ENCODE peak calls at places on chromosomes 7 and 10, in six cellular contexts. O, S, B, C, J and K are unnamed samples.

GRCh38 chr10:132867801-132868644 is 74.3 kb downstream of the CFAP46 start:
- DNase-seq in O (peak; percentile 14), S (peak; percentile 46), B (peak; percentile 42), C (no peak), J (no peak), K (no peak)

GRCh38 chr7:81244213-81244612 is 325.4 kb upstream of the SEMA3C start:
- DNase-seq in O (no peak), S (no peak), B (no peak), C (peak; percentile 68), J (no peak), K (no peak)

GRCh38 chr10:59894114-59894513 is 12.2 kb downstream of the CCDC6 start:
- DNase-seq in O (peak; percentile 86), S (peak; percentile 61), B (peak; percentile 53), C (peak; percentile 22), J (peak; percentile 78), K (peak; percentile 43)

GRCh38 chr7:87413029-87413428 is 62.5 kb downstream of the ABCB4 start:
- DNase-seq in O (no peak), S (no peak), B (no peak), C (no peak), J (peak; percentile 11), K (no peak)

GRCh38 chr10:126502481-126502880 is 114.2 kb upstream of the ADAM12 start:
- DNase-seq in O (no peak), S (no peak), B (no peak), C (no peak), J (no peak), K (no peak)

GRCh38 chr10:24642921-24643678 is 80.6 kb downstream of the ARHGAP21 start:
- DNase-seq in O (no peak), S (no peak), B (no peak), C (peak; percentile 80), J (peak; percentile 61), K (no peak)

GRCh38 chr7:5424689-5425506 is 1.3 kb upstream of the TNRC18 start:
- DNase-seq in O (peak; percentile 41), S (peak; percentile 70), B (peak; percentile 79), C (peak; percentile 82), J (no peak), K (no peak)

GRCh38 chr7:107044347-107045194 is at the start of gene PRKAR2B:
- DNase-seq in O (peak; percentile 55), S (peak; percentile 86), B (peak; percentile 80), C (peak; percentile 88), J (peak; percentile 27), K (no peak)

GRCh38 chr7:2572101-2572842 is 13.5 kb downstream of the IQCE start:
- DNase-seq in O (no peak), S (peak; percentile 71), B (peak; percentile 35), C (no peak), J (no peak), K (no peak)

GRCh38 chr10:84340632-84341537 is 12.5 kb downstream of the CCSER2 start:
- DNase-seq in O (no peak), S (no peak), B (no peak), C (no peak), J (no peak), K (no peak)

GRCh38 chr10:86366033-86366901 is at the start of gene GRID1:
- DNase-seq in O (peak; percentile 22), S (peak; percentile 80), B (peak; percentile 55), C (peak; percentile 37), J (no peak), K (no peak)

GRCh38 chr7:157270060-157270444 is 66.8 kb upstream of the DNAJB6 start:
- DNase-seq in O (no peak), S (peak; percentile 23), B (no peak), C (no peak), J (no peak), K (no peak)

GRCh38 chr7:157273208-157274202 is 63.3 kb upstream of the DNAJB6 start:
- DNase-seq in O (peak; percentile 80), S (peak; percentile 87), B (peak; percentile 84), C (peak; percentile 62), J (peak; percentile 62), K (peak; percentile 37)

GRCh38 chr7:157272351-157273207 is 64.2 kb upstream of the DNAJB6 start:
- DNase-seq in O (no peak), S (peak; percentile 55), B (no peak), C (no peak), J (no peak), K (no peak)

GRCh38 chr7:157271315-157271990 is 65.4 kb upstream of the DNAJB6 start:
- DNase-seq in O (no peak), S (peak; percentile 35), B (no peak), C (no peak), J (no peak), K (no peak)

DNA sequence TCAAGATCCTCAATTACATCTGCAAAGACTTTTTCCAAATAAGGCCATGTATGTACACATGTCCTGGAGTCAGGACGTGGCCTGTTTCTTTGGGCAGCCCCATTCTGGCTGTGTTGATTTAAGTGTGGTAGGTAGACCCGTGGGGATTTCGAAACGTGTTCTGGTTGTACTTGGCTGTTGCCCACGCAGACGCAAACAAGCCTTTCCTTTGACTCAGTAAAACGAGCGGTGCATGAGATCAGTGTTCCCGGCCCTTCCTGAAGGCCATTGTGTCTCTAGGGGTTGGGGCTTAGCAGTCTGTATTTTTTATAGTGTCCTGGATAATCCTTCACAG is 64.8 kb upstream of the DNAJB6 start:
- DNase-seq in O (peak; percentile 86), S (peak; percentile 65), B (peak; percentile 88), C (no peak), J (peak; percentile 98), K (peak; percentile 80)
- H3K27ac ChIP-seq in O (peak overlapping the region; percentile 7), S (peak overlapping the region; percentile 79), B (peak overlapping the region; percentile 54), C (no peak overlapping the region), J (peak overlapping the region; percentile 98), K (peak overlapping the region; percentile 97)

GRCh38 chr10:106971411-106971831 is 193.1 kb downstream of the SORCS1 start:
- DNase-seq in O (no peak), S (no peak), B (no peak), C (peak; percentile 71), J (no peak), K (no peak)

GRCh38 chr10:106973301-106973700 is 191.2 kb downstream of the SORCS1 start:
- DNase-seq in O (no peak), S (no peak), B (no peak), C (peak; percentile 65), J (no peak), K (no peak)

GRCh38 chr10:106978746-106979145 is 185.8 kb downstream of the SORCS1 start:
- DNase-seq in O (no peak), S (no peak), B (no peak), C (peak; percentile 32), J (no peak), K (no peak)

GRCh38 chr10:106972381-106972780 is 192.1 kb downstream of the SORCS1 start:
- DNase-seq in O (no peak), S (no peak), B (no peak), C (no peak), J (no peak), K (no peak)

GRCh38 chr10:106973716-106974115 is 190.8 kb downstream of the SORCS1 start:
- DNase-seq in O (no peak), S (no peak), B (no peak), C (no peak), J (no peak), K (no peak)
- TF ChIP-seq CTCF in O (no peak), S (no peak), B (no peak), C (no peak), J (no peak), K (no peak)

GRCh38 chr10:110207805-110208613 is 604 bp downstream of the MXI1 start:
- DNase-seq in O (peak; percentile 46), S (peak; percentile 68), B (peak; percentile 62), C (peak; percentile 68), J (no peak), K (no peak)
- H3K4me3 ChIP-seq in O (peak overlapping the region; percentile 70), S (peak overlapping the region; percentile 38), B (peak overlapping the region; percentile 94), C (peak overlapping the region; percentile 92), J (peak overlapping the region; percentile 78), K (peak overlapping the region; percentile 93)

DNA sequence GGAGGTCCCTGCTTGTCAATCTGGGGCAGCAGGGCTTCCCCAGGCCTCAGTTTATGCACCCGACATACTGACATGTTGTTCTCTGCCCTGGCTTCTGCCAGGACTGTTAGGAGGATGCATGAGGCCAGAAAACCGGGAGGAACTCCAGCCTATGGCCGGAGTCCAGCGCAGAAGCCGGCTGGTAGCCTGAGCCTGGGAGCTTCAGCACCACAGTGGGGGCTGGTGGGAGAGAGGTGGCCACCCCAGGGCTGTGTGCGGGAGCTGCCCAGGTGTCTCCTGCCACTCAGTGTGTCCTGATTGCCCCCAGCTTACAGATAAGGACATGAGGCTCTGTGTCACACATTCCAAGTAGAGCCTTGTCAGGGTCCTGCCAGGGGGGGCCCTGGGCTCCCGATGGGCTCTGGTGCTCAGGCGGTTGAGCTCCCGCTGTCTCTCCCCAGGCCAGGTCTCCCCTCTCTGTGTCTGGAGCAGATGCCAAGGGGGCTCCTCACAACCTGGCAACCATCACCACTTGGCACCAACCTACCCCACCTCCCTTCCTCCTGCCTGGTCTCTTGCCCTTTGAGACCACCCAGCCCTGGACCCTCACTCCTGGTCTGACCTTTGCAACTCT is 32.3 kb downstream of the PPIF start:
- DNase-seq in O (peak; percentile 18), S (peak; percentile 54), B (peak; percentile 77), C (no peak), J (no peak), K (no peak)
- H3K27ac ChIP-seq in O (peak overlapping the region; percentile 82), S (no peak overlapping the region), B (peak overlapping the region; percentile 75), C (no peak overlapping the region), J (peak overlapping the region; percentile 68), K (peak overlapping the region; percentile 87)

DNA sequence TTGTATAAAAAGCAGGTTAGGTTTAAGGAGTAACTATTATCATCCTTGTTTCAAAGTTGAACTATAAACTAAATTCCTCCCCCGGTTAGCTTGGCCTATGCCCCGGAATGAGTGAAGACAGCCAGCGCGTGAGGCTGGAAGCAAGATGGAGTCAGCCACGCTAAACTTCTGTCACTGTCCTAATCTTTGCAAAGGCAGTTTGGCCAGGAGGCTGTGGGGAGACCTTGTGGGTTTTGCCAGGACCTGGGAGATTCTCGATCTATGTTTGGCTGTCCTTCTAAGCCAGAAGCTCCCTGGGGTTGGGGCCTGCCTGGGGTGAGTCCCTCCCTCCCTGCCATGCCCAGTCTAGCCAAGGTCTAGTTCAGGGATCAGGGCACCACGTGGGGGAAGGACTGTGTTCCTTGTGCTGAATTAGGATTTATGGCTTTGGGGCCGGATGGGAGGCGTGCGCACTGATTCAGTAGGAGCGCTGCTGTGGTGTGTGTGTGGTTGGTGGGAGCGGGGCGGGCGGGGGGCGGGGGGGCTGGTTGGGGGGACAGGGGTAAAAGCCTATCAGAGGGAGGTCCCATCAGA is 872 bp upstream of the GTF2IRD1 start:
- DNase-seq in O (no peak), S (no peak), B (peak; percentile 76), C (no peak), J (no peak), K (no peak)
- TF ChIP-seq CTCF in O (no peak), S (no peak), B (no peak), C (no peak), J (no peak), K (no peak)

GRCh38 chr10:97023401-97024180 is 162.2 kb downstream of the SLIT1 start:
- DNase-seq in O (no peak), S (no peak), B (no peak), C (no peak), J (no peak), K (no peak)
- H3K4me3 ChIP-seq in O (no peak overlapping the region), S (no peak overlapping the region), B (no peak overlapping the region), C (no peak overlapping the region), J (no peak overlapping the region), K (peak overlapping the region; percentile 48)

GRCh38 chr10:90969947-90970673 is 49.2 kb upstream of the ANKRD1 start:
- DNase-seq in O (no peak), S (no peak), B (no peak), C (peak; percentile 15), J (peak; percentile 18), K (no peak)
- H3K27ac ChIP-seq in O (no peak overlapping the region), S (no peak overlapping the region), B (peak overlapping the region; percentile 73), C (no peak overlapping the region), J (no peak overlapping the region), K (peak overlapping the region; percentile 49)

GRCh38 chr7:41315764-41316163 is 387.1 kb downstream of the INHBA start:
- DNase-seq in O (no peak), S (no peak), B (no peak), C (no peak), J (no peak), K (no peak)
- TF ChIP-seq CTCF in O (no peak), S (no peak), B (no peak), C (peak; percentile 46), J (peak; percentile 43), K (no peak)